ENCODE peak calls at places on chromosomes 11 and 22, in six cellular contexts. One of them, this sample, is unnamed.

GRCh38 chr11:46247664-46248063 is 29.8 kb upstream of the CREB3L1 start:
- DNase-seq in H9: peak; percentile 80
- DNase-seq in mesendoderm: peak; percentile 94
- DNase-seq in H1: peak; percentile 72
- DNase-seq in neuronal stem cell: peak; percentile 48
- DNase-seq in IMR-90: peak; percentile 54
- DNase-seq in this sample: peak; percentile 29

GRCh38 chr11:2091786-2092463 is 47.3 kb downstream of the IGF2 start:
- DNase-seq in mesendoderm: no peak
- DNase-seq in IMR-90: no peak
- DNase-seq in H1: no peak
- DNase-seq in H9: no peak
- DNase-seq in neuronal stem cell: no peak
- DNase-seq in this sample: no peak

GRCh38 chr11:10500757-10501684 is 40.0 kb downstream of the RNF141 start:
- DNase-seq in IMR-90: no peak
- DNase-seq in neuronal stem cell: no peak
- DNase-seq in H1: no peak
- DNase-seq in H9: no peak
- DNase-seq in mesendoderm: no peak
- DNase-seq in this sample: no peak

GRCh38 chr22:39439170-39439569 is 17.6 kb upstream of the MGAT3 start:
- DNase-seq in IMR-90: peak; percentile 76
- DNase-seq in mesendoderm: no peak
- DNase-seq in neuronal stem cell: no peak
- DNase-seq in H1: no peak
- DNase-seq in H9: no peak
- DNase-seq in this sample: peak; percentile 78

GRCh38 chr11:16605971-16606783 is 132.3 kb upstream of the C11orf58 start:
- DNase-seq in neuronal stem cell: peak; percentile 94
- DNase-seq in H9: peak; percentile 86
- DNase-seq in IMR-90: peak; percentile 96
- DNase-seq in H1: peak; percentile 93
- DNase-seq in mesendoderm: peak; percentile 94
- DNase-seq in this sample: peak; percentile 96

GRCh38 chr22:44497218-44497903 is 672 bp downstream of the RTL6 start:
- DNase-seq in mesendoderm: peak; percentile 5
- DNase-seq in IMR-90: peak; percentile 34
- DNase-seq in H9: no peak
- DNase-seq in H1: peak; percentile 54
- DNase-seq in neuronal stem cell: peak; percentile 9
- DNase-seq in this sample: peak; percentile 11

GRCh38 chr11:27694992-27695391 is 5.3 kb downstream of the BDNF start:
- DNase-seq in H1: no peak
- DNase-seq in mesendoderm: no peak
- DNase-seq in IMR-90: no peak
- DNase-seq in neuronal stem cell: no peak
- DNase-seq in H9: no peak
- DNase-seq in this sample: no peak

GRCh38 chr22:19287889-19288288 is 3.6 kb downstream of the CLTCL1 start:
- DNase-seq in mesendoderm: peak; percentile 43
- DNase-seq in neuronal stem cell: no peak
- DNase-seq in H1: no peak
- DNase-seq in H9: no peak
- DNase-seq in IMR-90: peak; percentile 86
- DNase-seq in this sample: peak; percentile 85

GRCh38 chr11:104968365-104968855 is at the start of gene CASP4:
- DNase-seq in neuronal stem cell: no peak
- DNase-seq in H1: no peak
- DNase-seq in IMR-90: peak; percentile 78
- DNase-seq in mesendoderm: no peak
- DNase-seq in H9: no peak
- DNase-seq in this sample: peak; percentile 91

GRCh38 chr11:34407121-34407813 is 31.5 kb upstream of the CAT start:
- DNase-seq in neuronal stem cell: no peak
- DNase-seq in mesendoderm: no peak
- DNase-seq in H9: no peak
- DNase-seq in IMR-90: no peak
- DNase-seq in H1: no peak
- DNase-seq in this sample: no peak

GRCh38 chr22:43365715-43366440 is 22.7 kb upstream of the SCUBE1 start:
- DNase-seq in IMR-90: no peak
- DNase-seq in neuronal stem cell: no peak
- DNase-seq in H1: no peak
- DNase-seq in H9: no peak
- DNase-seq in mesendoderm: no peak
- DNase-seq in this sample: no peak

GRCh38 chr11:123527526-123527925 is 97.5 kb downstream of the GRAMD1B start:
- DNase-seq in H9: no peak
- DNase-seq in neuronal stem cell: no peak
- DNase-seq in IMR-90: no peak
- DNase-seq in mesendoderm: no peak
- DNase-seq in H1: no peak
- DNase-seq in this sample: no peak

GRCh38 chr11:68979931-68980775 is 633 bp downstream of the MRGPRD start:
- DNase-seq in H9: peak; percentile 29
- DNase-seq in mesendoderm: no peak
- DNase-seq in H1: no peak
- DNase-seq in IMR-90: no peak
- DNase-seq in neuronal stem cell: no peak
- DNase-seq in this sample: no peak

GRCh38 chr22:49181942-49182341 is 645.7 kb downstream of the BRD1 start:
- DNase-seq in H1: no peak
- DNase-seq in mesendoderm: no peak
- DNase-seq in IMR-90: no peak
- DNase-seq in H9: no peak
- DNase-seq in neuronal stem cell: no peak
- DNase-seq in this sample: no peak

GRCh38 chr11:61902313-61902712 is 11.0 kb upstream of the FADS3 start:
- DNase-seq in H1: no peak
- DNase-seq in mesendoderm: no peak
- DNase-seq in IMR-90: no peak
- DNase-seq in neuronal stem cell: no peak
- DNase-seq in H9: no peak
- DNase-seq in this sample: no peak

GRCh38 chr11:112271242-112271641 is 10.6 kb upstream of the PLET1 start:
- DNase-seq in H1: no peak
- DNase-seq in neuronal stem cell: no peak
- DNase-seq in H9: no peak
- DNase-seq in IMR-90: no peak
- DNase-seq in mesendoderm: no peak
- DNase-seq in this sample: no peak

GRCh38 chr11:112273066-112273465 is 12.4 kb upstream of the PLET1 start:
- DNase-seq in mesendoderm: no peak
- DNase-seq in H9: no peak
- DNase-seq in neuronal stem cell: no peak
- DNase-seq in H1: no peak
- DNase-seq in IMR-90: no peak
- DNase-seq in this sample: no peak

GRCh38 chr11:112277029-112277428 is 16.4 kb upstream of the PLET1 start:
- DNase-seq in H1: no peak
- DNase-seq in neuronal stem cell: no peak
- DNase-seq in mesendoderm: no peak
- DNase-seq in H9: no peak
- DNase-seq in IMR-90: no peak
- DNase-seq in this sample: no peak

GRCh38 chr11:112270551-112271180 is 10.0 kb upstream of the PLET1 start:
- DNase-seq in IMR-90: no peak
- DNase-seq in mesendoderm: no peak
- DNase-seq in H9: peak; percentile 55
- DNase-seq in H1: no peak
- DNase-seq in neuronal stem cell: no peak
- DNase-seq in this sample: no peak

DNA sequence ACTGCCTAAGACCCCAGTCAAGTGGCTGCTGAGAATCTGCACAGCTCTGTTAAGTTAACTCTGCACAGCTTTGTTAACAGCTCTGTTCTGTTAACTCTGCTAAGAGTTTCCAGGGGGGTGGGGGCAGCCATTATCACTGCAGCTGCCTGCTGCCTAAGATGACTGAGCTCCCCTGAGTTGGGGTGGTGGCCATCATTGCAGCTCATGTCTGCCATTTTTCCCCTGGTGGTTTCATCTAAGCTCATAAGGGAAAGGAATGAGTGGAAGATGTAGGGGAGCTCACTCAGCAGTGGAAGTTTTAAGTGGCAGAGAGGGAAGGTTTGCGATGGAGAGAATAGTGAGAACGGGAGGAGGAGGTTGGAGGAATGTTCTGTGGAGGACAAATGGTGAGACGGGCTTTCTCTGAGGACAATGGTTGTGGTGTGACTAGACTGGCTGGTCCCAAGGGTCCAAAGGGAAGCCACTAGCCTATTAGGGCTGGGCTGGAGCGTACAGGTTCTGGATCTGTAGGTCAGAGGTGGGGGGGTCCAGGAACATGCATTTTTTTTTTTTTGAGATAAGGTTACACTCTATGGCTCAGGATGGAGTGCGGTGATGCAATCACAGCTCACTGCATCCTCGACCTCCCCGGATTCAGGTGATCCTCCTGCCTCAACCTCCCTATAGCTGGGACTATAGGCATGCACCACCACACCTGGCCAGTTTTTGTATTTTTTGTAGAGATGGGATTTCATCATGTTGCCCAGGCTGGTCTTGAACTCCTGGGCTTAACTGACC is 13.5 kb upstream of the PLET1 start:
- DNase-seq in neuronal stem cell: no peak
- DNase-seq in IMR-90: no peak
- DNase-seq in mesendoderm: no peak
- DNase-seq in H1: no peak
- DNase-seq in H9: no peak
- DNase-seq in this sample: no peak
- H2AK5ac ChIP-seq in neuronal stem cell: no peak overlapping the region
- H2AK5ac ChIP-seq in IMR-90: no peak overlapping the region
- H2AK5ac ChIP-seq in mesendoderm: no peak overlapping the region
- H2AK5ac ChIP-seq in H1: no peak overlapping the region
- H2AK5ac ChIP-seq in H9: no peak overlapping the region
- H2AK5ac ChIP-seq in this sample: no peak overlapping the region

GRCh38 chr11:130449246-130449990 is 973 bp downstream of the ADAMTS15 start:
- DNase-seq in H1: peak; percentile 73
- DNase-seq in IMR-90: no peak
- DNase-seq in mesendoderm: no peak
- DNase-seq in H9: no peak
- DNase-seq in neuronal stem cell: no peak
- DNase-seq in this sample: peak; percentile 35

GRCh38 chr11:130448039-130448415 is 418 bp upstream of the ADAMTS15 start:
- DNase-seq in H9: no peak
- DNase-seq in H1: no peak
- DNase-seq in neuronal stem cell: no peak
- DNase-seq in mesendoderm: no peak
- DNase-seq in IMR-90: no peak
- DNase-seq in this sample: no peak

GRCh38 chr11:130448416-130449068 is at the start of gene ADAMTS15:
- DNase-seq in H1: peak; percentile 87
- DNase-seq in neuronal stem cell: peak; percentile 83
- DNase-seq in IMR-90: peak; percentile 84
- DNase-seq in mesendoderm: peak; percentile 97
- DNase-seq in H9: peak; percentile 97
- DNase-seq in this sample: peak; percentile 82

GRCh38 chr11:130451261-130452019 is 3.0 kb downstream of the ADAMTS15 start:
- DNase-seq in mesendoderm: no peak
- DNase-seq in H1: no peak
- DNase-seq in neuronal stem cell: no peak
- DNase-seq in IMR-90: peak; percentile 74
- DNase-seq in H9: no peak
- DNase-seq in this sample: peak; percentile 33

DNA sequence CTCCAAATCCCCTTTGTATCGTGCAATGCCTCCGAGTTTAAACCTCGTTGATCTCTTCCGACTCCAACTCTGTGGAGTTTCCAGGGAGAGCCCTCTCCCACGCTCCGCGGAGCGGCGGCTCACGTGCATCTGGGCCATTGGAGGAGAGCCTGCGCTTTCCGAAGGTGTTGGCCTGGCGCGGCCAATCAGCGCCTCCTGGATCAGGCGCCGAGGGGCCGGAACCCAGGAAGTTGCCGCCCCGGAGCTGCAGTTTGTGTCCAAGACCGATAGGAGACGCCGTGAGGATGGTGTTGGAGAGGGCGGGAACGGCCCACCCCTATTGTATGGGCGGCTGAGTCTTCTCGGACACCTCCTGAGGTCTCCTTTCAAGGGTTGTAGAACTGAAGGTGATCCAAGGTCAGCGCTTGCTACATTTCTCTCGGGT is 1.6 kb downstream of the ADAMTS15 start:
- DNase-seq in IMR-90: peak; percentile 82
- DNase-seq in neuronal stem cell: no peak
- DNase-seq in H1: peak; percentile 93
- DNase-seq in mesendoderm: peak; percentile 95
- DNase-seq in H9: peak; percentile 94
- DNase-seq in this sample: peak; percentile 68
- H3K4me1 ChIP-seq in IMR-90: peaks cover 15% of the 10 kb centered on the region
- H3K4me1 ChIP-seq in neuronal stem cell: peaks cover 14% of the 10 kb centered on the region
- H3K4me1 ChIP-seq in H1: no peaks in the 10 kb centered on the region
- H3K4me1 ChIP-seq in mesendoderm: peaks cover 7% of the 10 kb centered on the region
- H3K4me1 ChIP-seq in H9: peaks cover 2% of the 10 kb centered on the region
- H3K4me1 ChIP-seq in this sample: peaks cover 28% of the 10 kb centered on the region

GRCh38 chr11:65649656-65650546 is 12.0 kb downstream of the SIPA1 start:
- DNase-seq in IMR-90: no peak
- DNase-seq in H1: no peak
- DNase-seq in H9: no peak
- DNase-seq in mesendoderm: no peak
- DNase-seq in neuronal stem cell: no peak
- DNase-seq in this sample: no peak

GRCh38 chr11:65651339-65651588 is 11.5 kb downstream of the RELA start:
- DNase-seq in IMR-90: no peak
- DNase-seq in H1: no peak
- DNase-seq in neuronal stem cell: no peak
- DNase-seq in H9: no peak
- DNase-seq in mesendoderm: no peak
- DNase-seq in this sample: no peak

GRCh38 chr11:65648997-65649491 is 11.1 kb downstream of the SIPA1 start:
- DNase-seq in neuronal stem cell: no peak
- DNase-seq in IMR-90: no peak
- DNase-seq in mesendoderm: no peak
- DNase-seq in H9: no peak
- DNase-seq in H1: no peak
- DNase-seq in this sample: no peak

GRCh38 chr11:65651589-65652510 is 10.9 kb downstream of the RELA start:
- DNase-seq in neuronal stem cell: no peak
- DNase-seq in H1: no peak
- DNase-seq in IMR-90: peak; percentile 38
- DNase-seq in mesendoderm: no peak
- DNase-seq in H9: no peak
- DNase-seq in this sample: peak; percentile 68

GRCh38 chr11:65650547-65651338 is 12.0 kb downstream of the RELA start:
- DNase-seq in H9: peak; percentile 58
- DNase-seq in mesendoderm: peak; percentile 21
- DNase-seq in IMR-90: no peak
- DNase-seq in H1: no peak
- DNase-seq in neuronal stem cell: no peak
- DNase-seq in this sample: no peak
- H2AK5ac ChIP-seq in H9: no peak overlapping the region
- H2AK5ac ChIP-seq in mesendoderm: no peak overlapping the region
- H2AK5ac ChIP-seq in IMR-90: no peak overlapping the region
- H2AK5ac ChIP-seq in H1: no peak overlapping the region
- H2AK5ac ChIP-seq in neuronal stem cell: peak overlapping the region; percentile 6
- H2AK5ac ChIP-seq in this sample: no peak overlapping the region

DNA sequence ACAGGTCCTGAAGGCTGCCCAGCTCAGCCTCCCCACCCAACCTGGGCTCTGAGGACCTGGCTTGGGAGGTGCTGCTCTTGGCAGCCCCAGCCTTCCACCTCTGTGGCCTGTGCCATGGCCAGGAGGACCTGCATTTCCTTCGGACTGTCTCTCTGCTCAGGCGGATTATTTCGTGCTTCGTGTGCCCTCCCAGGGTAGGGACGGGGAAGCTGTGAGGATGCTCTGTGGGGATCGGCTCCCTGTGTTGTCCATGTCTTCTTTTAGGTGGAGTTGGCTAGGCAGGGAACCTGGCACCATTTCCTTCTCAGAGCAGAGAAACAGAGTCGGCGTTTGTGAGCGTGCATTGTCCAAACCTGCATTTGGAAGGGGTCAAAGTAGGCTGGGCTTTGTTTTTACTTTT is 34.1 kb downstream of the BCR start:
- DNase-seq in neuronal stem cell: no peak
- DNase-seq in IMR-90: no peak
- DNase-seq in H9: no peak
- DNase-seq in mesendoderm: no peak
- DNase-seq in H1: no peak
- DNase-seq in this sample: no peak
- H3K4me1 ChIP-seq in neuronal stem cell: peaks cover 19% of the 10 kb centered on the region
- H3K4me1 ChIP-seq in IMR-90: peaks cover 30% of the 10 kb centered on the region
- H3K4me1 ChIP-seq in H9: peaks cover 7% of the 10 kb centered on the region
- H3K4me1 ChIP-seq in mesendoderm: peaks cover 19% of the 10 kb centered on the region
- H3K4me1 ChIP-seq in H1: no peaks in the 10 kb centered on the region
- H3K4me1 ChIP-seq in this sample: peaks cover 28% of the 10 kb centered on the region